ENCODE peak calls at places on chromosomes 4 and X, in eight cellular contexts. Y is neuronal stem cell, F is cardiac muscle cell, T is left lung, W is pancreas, H is SJSA1, K is H9, R is PC-9. N is an unnamed sample. For H3K4me1, the result is how much of the 10 kb centered on the place peaks cover.

GRCh38 chr4:143025111-143025704 is 159.5 kb upstream of the USP38 start:
- DNase-seq in W (no peak), Y (no peak), K (peak), R (peak), F (peak), H (no peak), T (no peak), N (no peak)

GRCh38 chrX:121150217-121150616 is 102.8 kb downstream of the GLUD2 start:
- DNase-seq in K (no peak), Y (peak), T (no peak), W (no peak), R (no peak), H (no peak), F (no peak), N (no peak)

GRCh38 chr4:112213850-112214249 is 17.7 kb upstream of the AP1AR start:
- DNase-seq in K (no peak), F (no peak), R (no peak), H (no peak), T (no peak), W (no peak), Y (no peak), N (no peak)

GRCh38 chr4:164683040-164683439 is 70.9 kb upstream of the SMIM31 start:
- DNase-seq in H (no peak), W (no peak), Y (no peak), F (no peak), K (no peak), T (no peak), R (no peak), N (no peak)

GRCh38 chr4:118816538-118817177 is 19.3 kb downstream of the SEC24D start:
- DNase-seq in F (no peak), K (no peak), H (no peak), W (no peak), Y (no peak), T (no peak), R (no peak), N (no peak)

GRCh38 chrX:15242899-15243555 is 26.9 kb downstream of the ASB9 start:
- DNase-seq in R (peak), Y (peak), T (no peak), K (no peak), H (no peak), W (no peak), F (peak), N (no peak)

GRCh38 chrX:150806827-150807226 is 91.6 kb downstream of the CD99L2 start:
- DNase-seq in W (no peak), F (no peak), K (no peak), H (no peak), Y (no peak), T (no peak), R (no peak), N (no peak)

GRCh38 chrX:47749185-47749967 is 87.3 kb upstream of the ZNF81 start:
- DNase-seq in W (no peak), K (no peak), F (no peak), Y (no peak), H (no peak), R (no peak), T (no peak), N (no peak)

GRCh38 chrX:3697701-3698279 is 15.7 kb downstream of the PRKX start:
- DNase-seq in Y (peak), T (no peak), F (no peak), R (peak), W (peak), H (peak), K (no peak), N (no peak)

GRCh38 chr4:142631836-142632235 is 214.3 kb downstream of the INPP4B start:
- DNase-seq in Y (no peak), H (no peak), T (no peak), K (no peak), W (no peak), F (no peak), R (no peak), N (no peak)

GRCh38 chrX:154761977-154762528 is 611 bp upstream of the DKC1 start:
- DNase-seq in W (no peak), K (no peak), H (no peak), T (no peak), Y (no peak), R (peak), F (no peak), N (no peak)

GRCh38 chrX:14801136-14801535 is 71.7 kb downstream of the FANCB start:
- DNase-seq in R (no peak), H (no peak), T (no peak), F (no peak), Y (no peak), W (no peak), K (no peak), N (no peak)

GRCh38 chr4:146567396-146567795 is 45.7 kb upstream of the SLC10A7 start:
- DNase-seq in F (no peak), K (no peak), H (peak), Y (no peak), T (no peak), R (no peak), W (no peak), N (no peak)

GRCh38 chr4:53744446-53745160 is 153.3 kb upstream of the LNX1 start:
- DNase-seq in R (no peak), K (no peak), W (no peak), H (no peak), Y (no peak), T (no peak), F (peak), N (no peak)

GRCh38 chr4:38313175-38313574 is 350.8 kb upstream of the KLF3 start:
- DNase-seq in F (no peak), K (no peak), Y (no peak), H (no peak), T (no peak), R (peak), W (no peak), N (no peak)

GRCh38 chr4:148081267-148081666 is 349.4 kb downstream of the ARHGAP10 start:
- DNase-seq in F (no peak), W (no peak), T (no peak), H (no peak), K (no peak), R (no peak), Y (no peak), N (no peak)

GRCh38 chr4:6595897-6596537 is 21.0 kb downstream of the MAN2B2 start:
- DNase-seq in T (no peak), Y (no peak), H (no peak), K (peak), F (no peak), W (no peak), R (no peak), N (no peak)

GRCh38 chr4:147674496-147674895 is 9.5 kb downstream of the PRMT9 start:
- DNase-seq in T (no peak), R (no peak), F (no peak), H (no peak), K (no peak), W (no peak), Y (no peak), N (no peak)

GRCh38 chrX:10636851-10637250 is 16.5 kb upstream of the MID1 start:
- DNase-seq in K (no peak), H (no peak), R (no peak), T (no peak), F (no peak), Y (no peak), W (no peak), N (no peak)

GRCh38 chr4:33411182-33411581 is 2691.0 kb downstream of the PCDH7 start:
- DNase-seq in F (no peak), H (no peak), R (no peak), Y (no peak), K (no peak), W (no peak), T (no peak), N (no peak)

GRCh38 chr4:155599102-155599501 is 67.5 kb upstream of the GUCY1A1 start:
- DNase-seq in T (no peak), Y (no peak), F (no peak), W (no peak), K (no peak), R (no peak), H (no peak), N (no peak)

GRCh38 chr4:184854673-184855072 is 28.9 kb upstream of the ACSL1 start:
- DNase-seq in H (no peak), R (no peak), T (peak), F (no peak), Y (no peak), W (no peak), K (no peak), N (no peak)

GRCh38 chr4:161249779-161250440 is 913.9 kb downstream of the FSTL5 start:
- DNase-seq in Y (no peak), W (no peak), H (no peak), T (no peak), R (no peak), K (no peak), F (no peak), N (no peak)

GRCh38 chrX:24294619-24295018 is 19.2 kb downstream of the SUPT20HL2 start:
- DNase-seq in H (no peak), R (peak), K (peak), F (peak), Y (no peak), W (no peak), T (no peak), N (no peak)

GRCh38 chrX:75784689-75785491 is at the start of gene MAGEE2:
- DNase-seq in W (peak), K (no peak), F (no peak), H (no peak), T (no peak), R (no peak), Y (no peak), N (no peak)

GRCh38 chrX:85052636-85053343 is 49.1 kb downstream of the APOOL start:
- DNase-seq in W (no peak), F (no peak), H (no peak), K (no peak), R (no peak), Y (no peak), T (no peak), N (no peak)

GRCh38 chr4:84841435-84841834 is 125.1 kb downstream of the WDFY3 start:
- DNase-seq in W (no peak), H (no peak), T (no peak), R (no peak), F (no peak), Y (no peak), K (no peak), N (no peak)

GRCh38 chrX:104324461-104324860 is 69.7 kb upstream of the ESX1 start:
- DNase-seq in Y (no peak), T (no peak), W (no peak), K (no peak), F (no peak), R (no peak), H (no peak), N (no peak)

GRCh38 chr4:2794707-2795557 is 2.0 kb downstream of the SH3BP2 start:
- DNase-seq in W (peak), K (no peak), Y (no peak), H (no peak), T (peak), F (no peak), R (no peak), N (peak)
- H3K4me1 ChIP-seq in W (half or more), K (under half), Y (under half), H (under half), T (half or more), F (under half), R (half or more), N (half or more)

GRCh38 chr4:48804584-48805301 is 24.7 kb upstream of the FRYL start:
- DNase-seq in Y (no peak), H (no peak), F (no peak), R (no peak), T (no peak), K (no peak), W (no peak), N (no peak)
- H3K27ac ChIP-seq in Y (peak), H (no peak), F (no peak), R (no peak), T (no peak), K (no peak), W (no peak), N (no peak)

DNA sequence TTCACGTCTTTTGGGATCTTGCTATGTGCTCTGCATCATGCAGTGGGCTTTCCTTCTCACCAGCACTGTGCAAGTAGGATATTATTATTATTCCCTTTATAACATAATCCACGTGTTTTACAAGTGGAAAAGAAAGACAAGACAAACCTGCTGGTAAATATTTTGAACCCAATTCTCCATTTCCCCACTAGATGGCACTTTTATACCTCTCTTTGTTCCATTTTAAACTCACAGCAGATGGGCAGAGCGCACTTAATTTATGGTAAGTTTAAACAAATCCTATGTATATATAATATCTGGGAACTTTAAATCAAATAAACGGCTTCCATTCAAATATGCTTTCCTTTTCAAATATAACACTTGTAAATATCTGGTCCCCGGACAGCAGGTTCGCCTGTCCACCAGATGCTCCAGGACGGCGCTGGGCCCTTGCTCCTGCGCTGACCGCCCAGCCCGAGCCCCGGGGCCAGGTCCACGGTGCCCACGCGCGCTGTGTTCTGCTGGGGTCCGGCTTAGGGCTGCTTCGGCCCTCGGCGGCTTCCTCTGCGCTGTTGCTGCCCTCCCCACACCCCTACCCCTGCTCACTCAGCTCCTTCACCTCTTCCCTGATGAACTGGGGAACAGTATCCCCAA is 31.1 kb downstream of the F11 start:
- DNase-seq in Y (peak), K (no peak), H (no peak), R (no peak), W (no peak), F (peak), T (no peak), N (no peak)
- H3K4me1 ChIP-seq in Y (under half), K (under half), H (under half), R (under half), W (under half), F (under half), T (under half), N (under half)

DNA sequence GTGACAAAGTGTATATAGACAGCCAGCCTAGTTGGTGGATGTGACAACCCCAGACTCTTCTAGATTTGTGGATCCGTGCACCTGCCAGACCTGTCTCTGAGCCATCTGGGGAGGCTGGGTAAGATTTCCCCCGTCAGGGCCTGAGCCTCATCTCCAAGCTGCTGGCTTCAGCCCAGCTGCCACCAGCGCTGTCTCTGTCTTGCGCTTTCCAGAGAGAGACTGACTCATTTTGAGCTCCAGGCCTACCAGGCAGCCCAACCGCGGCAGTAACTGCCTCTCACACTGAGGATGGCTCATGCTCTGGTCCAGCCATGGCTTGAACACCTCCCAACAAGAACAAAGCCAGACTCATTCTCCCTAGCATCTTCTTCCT is 26.4 kb downstream of the NOP14 start:
- DNase-seq in T (peak), H (no peak), W (peak), F (no peak), Y (no peak), R (no peak), K (no peak), N (peak)
- H3K27ac ChIP-seq in T (no peak), H (no peak), W (no peak), F (no peak), Y (no peak), R (peak), K (no peak), N (no peak)

GRCh38 chr4:76210502-76210901 is 3.1 kb downstream of the SCARB2 start:
- DNase-seq in T (no peak), W (no peak), R (no peak), Y (no peak), K (no peak), F (no peak), H (no peak), N (no peak)
- H3K4me1 ChIP-seq in T (half or more), W (half or more), R (under half), Y (under half), K (under half), F (under half), H (under half), N (half or more)

GRCh38 chr4:100302061-100303026 is 112.1 kb upstream of the DDIT4L start:
- DNase-seq in F (no peak), T (no peak), H (no peak), K (no peak), W (no peak), Y (no peak), R (no peak), N (no peak)
- H3K27ac ChIP-seq in F (no peak), T (no peak), H (no peak), K (no peak), W (no peak), Y (no peak), R (no peak), N (no peak)

DNA sequence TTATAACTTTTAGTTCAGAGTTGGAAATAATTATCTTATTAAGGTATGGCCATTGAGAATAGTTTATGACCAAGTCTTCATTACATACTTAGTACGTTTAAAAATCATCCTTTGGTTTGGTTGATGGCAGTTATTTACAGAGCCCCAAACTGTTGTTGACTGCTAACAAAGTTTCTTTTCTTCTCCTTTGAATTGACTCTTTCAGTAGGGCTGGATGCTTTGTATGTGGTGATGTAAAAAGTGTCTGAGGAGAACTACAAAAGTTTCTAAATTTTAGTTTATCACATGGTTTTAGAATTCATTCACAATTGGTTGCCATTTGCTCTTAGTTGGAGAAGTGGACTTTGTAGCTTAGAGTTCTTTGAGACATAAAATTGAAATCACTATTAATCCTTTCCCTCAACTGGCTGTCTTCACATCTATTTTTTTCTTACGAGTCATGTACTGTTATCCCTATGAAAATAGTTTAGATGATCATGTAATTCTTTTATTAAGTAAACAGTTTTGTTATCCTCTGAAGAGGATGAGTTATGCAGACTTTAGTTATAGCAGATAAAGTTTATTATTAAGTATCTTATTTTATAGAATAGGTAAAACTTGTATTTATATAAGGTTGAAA is 14.8 kb downstream of the PTPN13 start:
- DNase-seq in Y (no peak), F (no peak), H (no peak), K (no peak), R (no peak), T (no peak), W (no peak), N (no peak)
- H3K4me1 ChIP-seq in Y (under half), F (under half), H (under half), K (under half), R (under half), T (under half), W (under half), N (under half)

DNA sequence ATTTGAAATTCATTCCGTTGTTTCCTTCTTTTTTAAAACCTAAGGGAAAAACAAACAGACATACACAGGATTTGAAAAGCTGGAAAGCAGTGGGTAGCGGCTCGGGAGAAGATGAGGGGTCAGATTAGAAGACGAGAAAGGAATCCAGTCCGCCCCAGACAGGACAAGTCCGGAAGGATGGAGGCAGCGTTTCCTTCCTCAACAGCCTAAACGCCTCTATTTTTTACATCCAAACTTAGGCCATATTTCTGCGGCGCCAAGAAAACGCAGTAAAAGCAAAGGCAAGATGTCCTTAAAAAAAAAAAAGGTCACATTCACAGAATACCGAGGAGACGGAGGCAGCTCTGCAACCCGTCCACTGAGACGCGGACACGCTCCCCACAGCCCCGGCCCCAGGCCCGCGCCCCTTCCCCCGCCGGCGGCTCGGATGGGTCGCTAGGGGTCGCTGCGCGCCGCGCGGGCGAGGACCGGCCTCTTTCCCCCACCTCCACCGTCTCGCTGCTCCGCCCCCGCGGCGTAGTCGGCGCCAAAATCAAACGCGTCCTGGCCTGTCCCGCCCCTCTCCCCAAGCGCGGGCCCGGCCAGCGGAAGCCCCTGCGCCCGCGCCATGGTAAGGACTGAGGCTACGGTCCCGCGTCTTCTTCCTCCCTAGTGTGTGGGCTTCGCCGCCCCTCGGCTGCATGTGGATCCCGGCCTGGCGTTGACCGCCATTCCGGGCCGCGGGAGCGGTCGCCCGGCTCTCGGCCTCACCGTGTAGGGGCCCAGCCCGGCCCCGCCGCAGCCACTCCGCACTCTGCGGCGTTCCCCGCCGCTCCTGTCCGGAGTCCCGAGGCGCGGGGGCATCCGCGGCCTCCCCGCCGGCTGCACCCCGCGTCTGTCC is at the start of gene MND1:
- DNase-seq in T (peak), R (peak), F (peak), H (peak), K (peak), Y (peak), W (peak), N (peak)
- H3K27ac ChIP-seq in T (no peak), R (peak), F (no peak), H (peak), K (no peak), Y (peak), W (no peak), N (no peak)

N was measured in upper lobe of right lung.